ENCODE peak calls at places on chromosomes 12 and 14, in eight cellular contexts. One of them, this sample, is unnamed.

GRCh38 chr14:22872833-22873520 is 1.4 kb downstream of the LRP10 start:
- DNase-seq in sciatic nerve: no peak
- DNase-seq in GM06990: no peak
- DNase-seq in AG10803: peak
- DNase-seq in T-helper 22 cell: no peak
- DNase-seq in NCI-H524: no peak
- DNase-seq in DMS153: no peak
- DNase-seq in activated T-cell treated with anti-CD3 and anti-CD28 coated beads for 48 hours: no peak
- DNase-seq in this sample: no peak

GRCh38 chr14:58426819-58427288 is 477 bp downstream of the TIMM9 start:
- DNase-seq in sciatic nerve: peak
- DNase-seq in T-helper 22 cell: peak
- DNase-seq in NCI-H524: peak
- DNase-seq in DMS153: peak
- DNase-seq in AG10803: peak
- DNase-seq in activated T-cell treated with anti-CD3 and anti-CD28 coated beads for 48 hours: peak
- DNase-seq in GM06990: peak
- DNase-seq in this sample: peak

GRCh38 chr12:108375986-108376663 is 37.0 kb upstream of the CMKLR1 start:
- DNase-seq in DMS153: no peak
- DNase-seq in GM06990: no peak
- DNase-seq in sciatic nerve: no peak
- DNase-seq in T-helper 22 cell: no peak
- DNase-seq in NCI-H524: no peak
- DNase-seq in AG10803: peak
- DNase-seq in activated T-cell treated with anti-CD3 and anti-CD28 coated beads for 48 hours: no peak
- DNase-seq in this sample: no peak

GRCh38 chr12:88946377-88946997 is 366.2 kb upstream of the KITLG start:
- DNase-seq in sciatic nerve: peak
- DNase-seq in T-helper 22 cell: no peak
- DNase-seq in AG10803: peak
- DNase-seq in activated T-cell treated with anti-CD3 and anti-CD28 coated beads for 48 hours: no peak
- DNase-seq in GM06990: peak
- DNase-seq in NCI-H524: no peak
- DNase-seq in DMS153: no peak
- DNase-seq in this sample: no peak

GRCh38 chr14:95319312-95320075 is at the start of gene CLMN:
- DNase-seq in GM06990: peak
- DNase-seq in DMS153: no peak
- DNase-seq in NCI-H524: peak
- DNase-seq in T-helper 22 cell: peak
- DNase-seq in activated T-cell treated with anti-CD3 and anti-CD28 coated beads for 48 hours: peak
- DNase-seq in sciatic nerve: peak
- DNase-seq in AG10803: peak
- DNase-seq in this sample: no peak

GRCh38 chr12:47801170-47801903 is 18.4 kb downstream of the HDAC7 start:
- DNase-seq in sciatic nerve: peak
- DNase-seq in T-helper 22 cell: no peak
- DNase-seq in DMS153: peak
- DNase-seq in NCI-H524: no peak
- DNase-seq in AG10803: no peak
- DNase-seq in activated T-cell treated with anti-CD3 and anti-CD28 coated beads for 48 hours: no peak
- DNase-seq in GM06990: no peak
- DNase-seq in this sample: no peak

GRCh38 chr12:108826115-108826806 is 31.1 kb downstream of the SSH1 start:
- DNase-seq in T-helper 22 cell: no peak
- DNase-seq in sciatic nerve: peak
- DNase-seq in NCI-H524: peak
- DNase-seq in GM06990: peak
- DNase-seq in AG10803: peak
- DNase-seq in activated T-cell treated with anti-CD3 and anti-CD28 coated beads for 48 hours: no peak
- DNase-seq in DMS153: no peak
- DNase-seq in this sample: peak

GRCh38 chr14:53929871-53930685 is 26.5 kb downstream of the BMP4 start:
- DNase-seq in DMS153: no peak
- DNase-seq in AG10803: no peak
- DNase-seq in activated T-cell treated with anti-CD3 and anti-CD28 coated beads for 48 hours: peak
- DNase-seq in GM06990: no peak
- DNase-seq in NCI-H524: peak
- DNase-seq in T-helper 22 cell: no peak
- DNase-seq in sciatic nerve: no peak
- DNase-seq in this sample: no peak

GRCh38 chr12:108204117-108204516 is 75.0 kb downstream of the WSCD2 start:
- DNase-seq in NCI-H524: no peak
- DNase-seq in sciatic nerve: no peak
- DNase-seq in activated T-cell treated with anti-CD3 and anti-CD28 coated beads for 48 hours: no peak
- DNase-seq in DMS153: no peak
- DNase-seq in T-helper 22 cell: no peak
- DNase-seq in AG10803: no peak
- DNase-seq in GM06990: no peak
- DNase-seq in this sample: no peak

GRCh38 chr12:111084172-111084571 is 163.8 kb upstream of the MYL2 start:
- DNase-seq in activated T-cell treated with anti-CD3 and anti-CD28 coated beads for 48 hours: no peak
- DNase-seq in sciatic nerve: no peak
- DNase-seq in NCI-H524: peak
- DNase-seq in T-helper 22 cell: no peak
- DNase-seq in DMS153: no peak
- DNase-seq in AG10803: no peak
- DNase-seq in GM06990: no peak
- DNase-seq in this sample: no peak

GRCh38 chr14:22547948-22548750 is 40.9 kb downstream of the DAD1 start:
- DNase-seq in AG10803: no peak
- DNase-seq in DMS153: no peak
- DNase-seq in sciatic nerve: no peak
- DNase-seq in NCI-H524: peak
- DNase-seq in GM06990: no peak
- DNase-seq in T-helper 22 cell: no peak
- DNase-seq in activated T-cell treated with anti-CD3 and anti-CD28 coated beads for 48 hours: no peak
- DNase-seq in this sample: no peak

GRCh38 chr12:76927170-76927784 is 48.5 kb upstream of the CSRP2 start:
- DNase-seq in sciatic nerve: no peak
- DNase-seq in GM06990: no peak
- DNase-seq in T-helper 22 cell: no peak
- DNase-seq in DMS153: no peak
- DNase-seq in NCI-H524: peak
- DNase-seq in activated T-cell treated with anti-CD3 and anti-CD28 coated beads for 48 hours: peak
- DNase-seq in AG10803: peak
- DNase-seq in this sample: no peak

GRCh38 chr12:69106482-69107118 is 132.8 kb upstream of the CPSF6 start:
- DNase-seq in T-helper 22 cell: no peak
- DNase-seq in activated T-cell treated with anti-CD3 and anti-CD28 coated beads for 48 hours: no peak
- DNase-seq in GM06990: no peak
- DNase-seq in sciatic nerve: no peak
- DNase-seq in AG10803: no peak
- DNase-seq in DMS153: no peak
- DNase-seq in NCI-H524: no peak
- DNase-seq in this sample: no peak

GRCh38 chr12:116939734-116940133 is 29.0 kb downstream of the FBXW8 start:
- DNase-seq in activated T-cell treated with anti-CD3 and anti-CD28 coated beads for 48 hours: no peak
- DNase-seq in AG10803: no peak
- DNase-seq in GM06990: no peak
- DNase-seq in sciatic nerve: no peak
- DNase-seq in DMS153: no peak
- DNase-seq in NCI-H524: no peak
- DNase-seq in T-helper 22 cell: no peak
- DNase-seq in this sample: no peak

GRCh38 chr14:70888681-70889175 is 18.5 kb upstream of the PCNX1 start:
- DNase-seq in GM06990: no peak
- DNase-seq in DMS153: no peak
- DNase-seq in sciatic nerve: no peak
- DNase-seq in AG10803: peak
- DNase-seq in activated T-cell treated with anti-CD3 and anti-CD28 coated beads for 48 hours: no peak
- DNase-seq in T-helper 22 cell: no peak
- DNase-seq in NCI-H524: no peak
- DNase-seq in this sample: no peak

GRCh38 chr14:77256694-77257093 is 14.3 kb downstream of the NGB start:
- DNase-seq in T-helper 22 cell: no peak
- DNase-seq in GM06990: no peak
- DNase-seq in NCI-H524: no peak
- DNase-seq in AG10803: no peak
- DNase-seq in activated T-cell treated with anti-CD3 and anti-CD28 coated beads for 48 hours: no peak
- DNase-seq in DMS153: no peak
- DNase-seq in sciatic nerve: no peak
- DNase-seq in this sample: no peak

GRCh38 chr12:47360771-47361388 is 281.1 kb upstream of the AMIGO2 start:
- DNase-seq in DMS153: no peak
- DNase-seq in NCI-H524: no peak
- DNase-seq in AG10803: no peak
- DNase-seq in activated T-cell treated with anti-CD3 and anti-CD28 coated beads for 48 hours: no peak
- DNase-seq in sciatic nerve: no peak
- DNase-seq in T-helper 22 cell: peak
- DNase-seq in GM06990: peak
- DNase-seq in this sample: no peak

GRCh38 chr12:6915023-6915788 is 826 bp downstream of the ENO2 start:
- DNase-seq in activated T-cell treated with anti-CD3 and anti-CD28 coated beads for 48 hours: no peak
- DNase-seq in sciatic nerve: no peak
- DNase-seq in DMS153: peak
- DNase-seq in NCI-H524: no peak
- DNase-seq in AG10803: no peak
- DNase-seq in GM06990: no peak
- DNase-seq in T-helper 22 cell: no peak
- DNase-seq in this sample: no peak

GRCh38 chr14:60514378-60515243 is 5.7 kb downstream of the SIX6 start:
- DNase-seq in DMS153: no peak
- DNase-seq in T-helper 22 cell: no peak
- DNase-seq in NCI-H524: peak
- DNase-seq in GM06990: no peak
- DNase-seq in sciatic nerve: peak
- DNase-seq in activated T-cell treated with anti-CD3 and anti-CD28 coated beads for 48 hours: no peak
- DNase-seq in AG10803: no peak
- DNase-seq in this sample: no peak

GRCh38 chr12:51067229-51067628 is 16.2 kb downstream of the CSRNP2 start:
- DNase-seq in GM06990: no peak
- DNase-seq in activated T-cell treated with anti-CD3 and anti-CD28 coated beads for 48 hours: no peak
- DNase-seq in NCI-H524: no peak
- DNase-seq in AG10803: no peak
- DNase-seq in T-helper 22 cell: no peak
- DNase-seq in sciatic nerve: no peak
- DNase-seq in DMS153: no peak
- DNase-seq in this sample: no peak

GRCh38 chr12:44759289-44759688 is 116.8 kb downstream of the NELL2 start:
- DNase-seq in activated T-cell treated with anti-CD3 and anti-CD28 coated beads for 48 hours: no peak
- DNase-seq in AG10803: no peak
- DNase-seq in NCI-H524: no peak
- DNase-seq in GM06990: no peak
- DNase-seq in DMS153: no peak
- DNase-seq in sciatic nerve: no peak
- DNase-seq in T-helper 22 cell: no peak
- DNase-seq in this sample: no peak